ENCODE peak calls at places on chromosomes 6 and 20, in four cellular contexts. H, C, L and N are unnamed samples.

GRCh38 chr20:46070215-46070910 is 19.4 kb downstream of the NCOA5 start:
- DNase-seq in H (no peak), C (no peak), L (peak), N (no peak)

GRCh38 chr20:44433751-44434538 is 41.7 kb upstream of the TTPAL start:
- DNase-seq in H (no peak), C (no peak), L (no peak), N (no peak)

GRCh38 chr20:24651171-24651972 is 181.9 kb downstream of the SYNDIG1 start:
- DNase-seq in H (no peak), C (no peak), L (peak), N (no peak)

GRCh38 chr6:42136508-42137191 is 5.8 kb downstream of the C6orf132 start:
- DNase-seq in H (peak), C (no peak), L (no peak), N (no peak)

GRCh38 chr6:4638641-4639040 is 137.6 kb upstream of the CDYL start:
- DNase-seq in H (no peak), C (no peak), L (no peak), N (no peak)

GRCh38 chr6:105553174-105553573 is 150.3 kb upstream of the PREP start:
- DNase-seq in H (no peak), C (no peak), L (no peak), N (no peak)

GRCh38 chr6:160030103-160030502 is 61.2 kb downstream of the IGF2R start:
- DNase-seq in H (no peak), C (no peak), L (peak), N (peak)

GRCh38 chr6:113011803-113012202 is 664.7 kb downstream of the RFPL4B start:
- DNase-seq in H (no peak), C (no peak), L (peak), N (no peak)

GRCh38 chr6:136371117-136371696 is 81.6 kb upstream of the BCLAF1 start:
- DNase-seq in H (no peak), C (no peak), L (no peak), N (no peak)

GRCh38 chr6:47716207-47716606 is 17.8 kb downstream of the ADGRF4 start:
- DNase-seq in H (no peak), C (no peak), L (no peak), N (no peak)

GRCh38 chr6:82370788-82371187 is 7.2 kb downstream of the TPBG start:
- DNase-seq in H (no peak), C (no peak), L (no peak), N (no peak)

GRCh38 chr6:28258877-28259777 is at the start of gene NKAPL:
- DNase-seq in H (no peak), C (no peak), L (no peak), N (no peak)

GRCh38 chr6:3977875-3978711 is 100.8 kb downstream of the FAM217A start:
- DNase-seq in H (peak), C (peak), L (peak), N (peak)

GRCh38 chr6:7267521-7268091 is 45.4 kb downstream of the SSR1 start:
- DNase-seq in H (no peak), C (no peak), L (peak), N (peak)

GRCh38 chr6:158086054-158086705 is 81.9 kb downstream of the SERAC1 start:
- DNase-seq in H (no peak), C (no peak), L (peak), N (peak)

GRCh38 chr20:31607640-31608255 is 2.7 kb downstream of the ID1 start:
- DNase-seq in H (no peak), C (no peak), L (no peak), N (no peak)

GRCh38 chr20:50110141-50111047 is 2.6 kb downstream of the UBE2V1 start:
- DNase-seq in H (peak), C (no peak), L (no peak), N (no peak)

GRCh38 chr6:20197251-20197650 is 15.0 kb downstream of the MBOAT1 start:
- DNase-seq in H (no peak), C (no peak), L (no peak), N (no peak)

GRCh38 chr6:31114540-31114876 is at the start of gene PSORS1C1:
- DNase-seq in H (no peak), C (no peak), L (peak), N (peak)

GRCh38 chr6:28105286-28105685 is 19.1 kb upstream of the ZSCAN16 start:
- DNase-seq in H (no peak), C (no peak), L (no peak), N (no peak)

GRCh38 chr20:58219342-58219700 is 9.1 kb downstream of the ANKRD60 start:
- DNase-seq in H (no peak), C (no peak), L (no peak), N (no peak)

GRCh38 chr6:11096109-11096508 is 2.5 kb downstream of the SMIM13 start:
- DNase-seq in H (no peak), C (no peak), L (peak), N (no peak)

GRCh38 chr6:75203721-75204120 is 2.1 kb downstream of the COL12A1 start:
- DNase-seq in H (no peak), C (no peak), L (no peak), N (no peak)

GRCh38 chr6:167079853-167080297 is 43.0 kb upstream of the CCR6 start:
- DNase-seq in H (peak), C (peak), L (no peak), N (no peak)

GRCh38 chr20:24790746-24791283 is 158.3 kb upstream of the CST7 start:
- DNase-seq in H (no peak), C (no peak), L (no peak), N (no peak)

GRCh38 chr6:33802186-33803061 is 1.4 kb downstream of the MLN start:
- DNase-seq in H (no peak), C (no peak), L (no peak), N (no peak)

GRCh38 chr6:90319044-90319443 is 22.4 kb upstream of the BACH2 start:
- DNase-seq in H (no peak), C (no peak), L (no peak), N (no peak)

GRCh38 chr6:139027620-139028182 is 844 bp upstream of the ABRACL start:
- DNase-seq in H (peak), C (no peak), L (no peak), N (no peak)

GRCh38 chr6:161199845-161200244 is 74.0 kb downstream of the AGPAT4 start:
- DNase-seq in H (no peak), C (no peak), L (no peak), N (no peak)

GRCh38 chr6:159996087-159996622 is 27.3 kb downstream of the IGF2R start:
- DNase-seq in H (no peak), C (no peak), L (no peak), N (no peak)

GRCh38 chr6:125077453-125077852 is 76.1 kb upstream of the TPD52L1 start:
- DNase-seq in H (no peak), C (no peak), L (no peak), N (no peak)